ENCODE peak calls at places on chromosomes 12 and 14, in four cellular contexts. G is GM10248, Y is heart right ventricle, K is progenitor cell of endocrine pancreas. H is an unnamed sample.

GRCh38 chr12:63276537-63277365 is 125.8 kb upstream of the AVPR1A start:
- DNase-seq in Y (no peak), G (peak; percentile 7), K (peak; percentile 17), H (no peak)

GRCh38 chr12:83017001-83017400 is 330.3 kb downstream of the TMTC2 start:
- DNase-seq in K (no peak), G (no peak), Y (no peak), H (no peak)

GRCh38 chr12:60501124-60501729 is 905.4 kb downstream of the SLC16A7 start:
- DNase-seq in G (no peak), Y (no peak), K (no peak), H (no peak)

GRCh38 chr12:13982010-13982409 is 608 bp upstream of the GRIN2B start:
- DNase-seq in K (peak; percentile 69), Y (no peak), G (no peak), H (no peak)

GRCh38 chr14:45095143-45095542 is 11.2 kb downstream of the PRPF39 start:
- DNase-seq in G (no peak), K (no peak), Y (no peak), H (no peak)

GRCh38 chr12:6534914-6535696 is 788 bp downstream of the GAPDH start:
- DNase-seq in Y (peak; percentile 74), G (peak; percentile 53), K (peak; percentile 65), H (peak; percentile 74)

GRCh38 chr12:100823988-100824387 is 29.4 kb downstream of the ANO4 start:
- DNase-seq in K (no peak), Y (no peak), G (no peak), H (no peak)

GRCh38 chr14:20624495-20625070 is 16.9 kb downstream of the OR6S1 start:
- DNase-seq in Y (peak; percentile 41), G (peak; percentile 56), K (no peak), H (peak; percentile 45)

GRCh38 chr14:79426103-79426755 is 785.1 kb downstream of the DIO2 start:
- DNase-seq in Y (no peak), K (no peak), G (no peak), H (no peak)

GRCh38 chr12:54689034-54689372 is 40.8 kb upstream of the DCD start:
- DNase-seq in Y (no peak), K (no peak), G (no peak), H (no peak)

GRCh38 chr14:105419305-105420091 is at the start of gene MTA1:
- DNase-seq in Y (peak; percentile 61), K (no peak), G (peak; percentile 88), H (no peak)

GRCh38 chr12:13404631-13405473 is 208.3 kb downstream of the EMP1 start:
- DNase-seq in G (no peak), K (no peak), Y (no peak), H (no peak)

GRCh38 chr14:22554706-22555572 is 34.1 kb downstream of the DAD1 start:
- DNase-seq in K (no peak), G (no peak), Y (no peak), H (no peak)

GRCh38 chr14:39276005-39276404 is 42.3 kb downstream of the MIA2 start:
- DNase-seq in G (no peak), Y (no peak), K (no peak), H (no peak)

GRCh38 chr14:24900281-24900868 is 149.6 kb downstream of the STXBP6 start:
- DNase-seq in K (no peak), Y (no peak), G (no peak), H (no peak)

GRCh38 chr14:90698379-90698869 is 117.8 kb downstream of the TTC7B start:
- DNase-seq in Y (peak; percentile 70), K (no peak), G (no peak), H (peak; percentile 54)

GRCh38 chr14:56219666-56220413 is 101.6 kb downstream of the PELI2 start:
- DNase-seq in Y (no peak), G (no peak), K (no peak), H (no peak)

GRCh38 chr14:61401461-61401860 is 80.1 kb downstream of the PRKCH start:
- DNase-seq in G (no peak), Y (no peak), K (no peak), H (no peak)

GRCh38 chr14:39432619-39433451 is 602 bp upstream of the FBXO33 start:
- DNase-seq in G (peak; percentile 75), Y (peak; percentile 91), K (peak; percentile 86), H (peak; percentile 92)

GRCh38 chr14:49164074-49164473 is 422.1 kb downstream of the RPS29 start:
- DNase-seq in G (no peak), K (no peak), Y (no peak), H (no peak)

GRCh38 chr12:7387289-7387688 is 56.7 kb downstream of the CD163L1 start:
- DNase-seq in Y (no peak), K (no peak), G (no peak), H (no peak)

GRCh38 chr12:93571360-93571853 is 1.1 kb upstream of the SOCS2 start:
- DNase-seq in G (peak; percentile 69), Y (peak; percentile 78), K (peak; percentile 80), H (peak; percentile 87)
- TF ChIP-seq CTCF in G (peak; percentile 51), Y (peak; percentile 24), K (peak; percentile 46), H (peak; percentile 51)

DNA sequence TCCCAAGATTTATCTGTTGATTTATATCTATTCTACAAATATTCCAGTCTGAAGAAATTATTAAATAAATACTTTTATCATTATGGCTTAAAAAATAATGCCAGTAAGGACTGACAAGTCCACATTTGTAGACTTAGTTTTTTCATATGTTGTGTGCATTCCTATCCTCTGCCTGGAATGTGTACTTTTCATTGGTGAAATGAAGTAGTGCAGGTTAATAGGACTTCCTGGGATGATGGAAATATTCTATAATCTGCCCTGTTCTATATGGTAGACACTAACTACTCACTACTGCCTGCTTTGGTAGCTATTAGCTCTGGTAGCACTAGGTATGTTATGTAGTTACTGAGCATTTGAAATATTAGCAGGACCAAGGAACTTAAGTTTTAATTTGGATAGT is 86.7 kb downstream of the PCNX1 start:
- DNase-seq in K (no peak), G (no peak), Y (no peak), H (no peak)
- TF ChIP-seq CTCF in K (no peak), G (no peak), Y (no peak), H (no peak)

DNA sequence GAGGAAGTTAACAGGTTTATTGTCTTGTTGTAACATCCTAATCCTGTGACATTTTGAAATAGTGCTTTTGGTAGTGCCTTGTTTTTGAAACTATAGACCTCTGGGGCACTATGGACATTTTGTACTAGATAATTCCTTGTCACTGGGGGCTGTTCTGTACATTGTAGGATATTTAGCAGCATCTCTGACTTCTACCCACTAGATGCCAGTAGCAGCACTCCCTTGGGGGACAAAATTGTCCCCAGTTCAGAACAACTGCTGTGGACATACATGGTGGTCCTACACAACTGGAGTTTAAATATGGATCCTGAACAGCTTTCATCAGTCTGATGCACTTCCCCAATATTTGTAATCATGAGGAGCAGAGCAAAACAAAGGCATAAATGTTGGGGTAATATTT is 264.7 kb downstream of the RAD51B start:
- DNase-seq in K (no peak), Y (no peak), G (no peak), H (no peak)
- TF ChIP-seq CTCF in K (no peak), Y (no peak), G (no peak), H (peak; percentile 8)

DNA sequence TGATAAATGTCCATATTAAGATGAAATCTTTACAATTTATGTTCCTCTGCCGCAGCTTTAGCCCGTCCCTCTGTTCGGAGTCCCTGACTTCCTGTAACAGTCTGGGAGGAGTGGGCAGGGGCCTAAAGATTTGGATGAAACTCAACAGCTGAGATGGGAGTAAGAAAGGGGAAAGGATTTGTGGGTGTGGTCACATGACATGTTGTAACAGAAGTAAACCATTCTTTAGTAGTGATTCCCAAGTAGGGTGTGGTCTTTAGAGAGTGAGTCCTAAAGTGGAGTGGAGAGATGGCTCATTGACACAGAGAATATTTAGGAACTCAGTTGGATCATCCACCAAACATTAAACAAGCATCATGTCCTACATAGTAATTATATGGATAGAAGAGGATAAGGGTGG is 12.9 kb downstream of the TMEM117 start:
- DNase-seq in G (no peak), Y (no peak), K (no peak), H (no peak)
- TF ChIP-seq CTCF in G (no peak), Y (no peak), K (no peak), H (no peak)

GRCh38 chr14:95981939-95982338 is 57.2 kb upstream of the C14orf132 start:
- DNase-seq in G (no peak), K (no peak), Y (no peak), H (no peak)

GRCh38 chr14:95980402-95980801 is 58.8 kb upstream of the C14orf132 start:
- DNase-seq in K (no peak), Y (no peak), G (no peak), H (no peak)

GRCh38 chr14:95984206-95984605 is 55.0 kb upstream of the C14orf132 start:
- DNase-seq in Y (no peak), K (no peak), G (no peak), H (no peak)

DNA sequence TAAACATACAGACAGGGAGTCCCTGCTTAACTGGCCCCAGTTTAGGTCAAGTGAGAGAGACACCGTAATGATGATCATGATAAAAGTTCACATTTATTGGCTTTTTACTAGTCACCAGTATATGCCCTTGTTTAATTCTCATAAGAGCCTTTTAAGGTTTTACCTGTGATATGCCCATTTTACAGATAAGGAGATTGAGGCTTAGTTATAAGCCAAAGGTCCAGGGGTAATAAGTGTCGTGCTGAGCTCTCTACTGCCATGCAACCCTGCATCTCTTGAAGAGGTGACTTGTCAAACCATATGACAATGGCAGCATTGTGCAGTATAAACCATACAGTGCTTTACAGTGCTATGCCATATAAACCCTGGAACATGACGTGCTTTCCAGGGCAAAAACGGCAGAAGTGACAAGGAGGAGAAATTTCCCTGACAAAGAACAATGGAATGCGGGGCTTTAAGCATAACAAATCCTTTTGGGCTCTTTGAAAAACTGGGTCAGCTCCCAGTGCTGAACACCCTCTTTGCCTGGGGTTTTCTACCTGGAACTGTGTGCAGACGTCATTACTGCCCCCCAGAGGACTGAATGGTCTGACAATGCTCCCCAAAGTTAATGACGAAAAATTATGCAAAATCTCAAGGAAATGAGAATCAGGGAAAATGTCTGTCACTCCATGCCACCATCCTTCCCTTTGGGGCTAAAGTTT is 59.7 kb upstream of the C14orf132 start:
- DNase-seq in Y (no peak), K (no peak), G (no peak), H (no peak)
- TF ChIP-seq CTCF in Y (no peak), K (peak; percentile 37), G (no peak), H (no peak)

GRCh38 chr12:46675736-46676135 is 150.1 kb downstream of the SLC38A4 start:
- DNase-seq in G (peak; percentile 15), Y (peak; percentile 15), K (no peak), H (no peak)
- TF ChIP-seq CTCF in G (peak; percentile 36), Y (peak; percentile 49), K (peak; percentile 80), H (peak; percentile 64)

GRCh38 chr12:9378430-9378835 is 170.2 kb upstream of the PZP start:
- DNase-seq in Y (no peak), G (no peak), K (no peak), H (no peak)
- TF ChIP-seq CTCF in Y (no peak), G (peak; percentile 35), K (peak; percentile 55), H (no peak)

H was measured in uterus.